ENCODE peak calls at places on chromosomes 5 and 9, in six cellular contexts. O is A172; L is GDM1; J is stimulated activated CD4-positive, alpha-beta T cell treated with anti-CD3 and anti-CD28 coated beads, TNF-alpha, amount 100 ng/mL, for 4 hours; Y is IMR-90; C is NCI-H1092 treated with DMSO at 0.1 percent for 48 hours. G is an unnamed sample.

GRCh38 chr5:103867857-103868598 is 305.4 kb upstream of the NUDT12 start:
- DNase-seq in O (peak), L (no peak), J (no peak), Y (no peak), C (no peak), G (no peak)

GRCh38 chr5:150662731-150663516 is 1.9 kb downstream of the MYOZ3 start:
- DNase-seq in O (no peak), L (no peak), J (no peak), Y (no peak), C (no peak), G (no peak)

GRCh38 chr5:157671592-157672330 is 428 bp downstream of the C5orf52 start:
- DNase-seq in O (no peak), L (no peak), J (no peak), Y (no peak), C (no peak), G (no peak)

GRCh38 chr9:121709798-121710197 is 58.4 kb downstream of the DAB2IP start:
- DNase-seq in O (no peak), L (no peak), J (no peak), Y (peak), C (peak), G (no peak)

GRCh38 chr5:108339220-108339619 is 42.7 kb downstream of the FBXL17 start:
- DNase-seq in O (peak), L (no peak), J (no peak), Y (no peak), C (no peak), G (no peak)

GRCh38 chr5:155729684-155730059 is 597.3 kb upstream of the SGCD start:
- DNase-seq in O (no peak), L (no peak), J (no peak), Y (no peak), C (peak), G (peak)

GRCh38 chr9:105912868-105913516 is 218.7 kb downstream of the TMEM38B start:
- DNase-seq in O (no peak), L (no peak), J (no peak), Y (no peak), C (peak), G (no peak)

GRCh38 chr5:96680759-96681158 is 18.6 kb downstream of the CAST start:
- DNase-seq in O (no peak), L (no peak), J (no peak), Y (no peak), C (no peak), G (no peak)

GRCh38 chr9:89864257-89864656 is 259.4 kb downstream of the GADD45G start:
- DNase-seq in O (no peak), L (no peak), J (no peak), Y (no peak), C (peak), G (no peak)

GRCh38 chr5:119220576-119221197 is 135.1 kb upstream of the TNFAIP8 start:
- DNase-seq in O (no peak), L (no peak), J (no peak), Y (peak), C (no peak), G (no peak)